ENCODE peak calls at places on chromosomes 2 and 18, in nine cellular contexts. One of them, this sample, is unnamed.
A peak's percentile ranks its signal among the peaks of the same experiment; 100 is the strongest.

GRCh38 chr18:6884944-6885343 is 155.4 kb downstream of the ARHGAP28 start:
- DNase-seq in anterior cingulate cortex: no peak
- DNase-seq in Karpas-422: no peak
- DNase-seq in activated T-cell treated with anti-CD3 and anti-CD28 coated beads, Interleukin-2, amount 50 U/mL, for 24 hours: no peak
- DNase-seq in stimulated activated CD4-positive, alpha-beta T cell treated with anti-CD3 and anti-CD28 coated beads, Interleukin-4, amount 100 ng/mL, for 1 hour: no peak
- DNase-seq in fibroblast of mammary gland: peak; percentile 24
- DNase-seq in kidney tubule cell: no peak
- DNase-seq in GM23248: peak; percentile 2
- DNase-seq in ecto neural progenitor cell: no peak
- DNase-seq in this sample: no peak

GRCh38 chr2:190979906-190980629 is 33.9 kb downstream of the STAT1 start:
- DNase-seq in anterior cingulate cortex: no peak
- DNase-seq in activated T-cell treated with anti-CD3 and anti-CD28 coated beads, Interleukin-2, amount 50 U/mL, for 24 hours: no peak
- DNase-seq in stimulated activated CD4-positive, alpha-beta T cell treated with anti-CD3 and anti-CD28 coated beads, Interleukin-4, amount 100 ng/mL, for 1 hour: no peak
- DNase-seq in Karpas-422: no peak
- DNase-seq in ecto neural progenitor cell: peak; percentile 51
- DNase-seq in kidney tubule cell: no peak
- DNase-seq in GM23248: no peak
- DNase-seq in fibroblast of mammary gland: no peak
- DNase-seq in this sample: no peak

GRCh38 chr2:23901966-23902942 is 24.7 kb downstream of the ATAD2B start:
- DNase-seq in fibroblast of mammary gland: peak; percentile 77
- DNase-seq in stimulated activated CD4-positive, alpha-beta T cell treated with anti-CD3 and anti-CD28 coated beads, Interleukin-4, amount 100 ng/mL, for 1 hour: no peak
- DNase-seq in Karpas-422: no peak
- DNase-seq in activated T-cell treated with anti-CD3 and anti-CD28 coated beads, Interleukin-2, amount 50 U/mL, for 24 hours: no peak
- DNase-seq in kidney tubule cell: peak; percentile 15
- DNase-seq in ecto neural progenitor cell: no peak
- DNase-seq in GM23248: peak; percentile 85
- DNase-seq in anterior cingulate cortex: no peak
- DNase-seq in this sample: no peak

GRCh38 chr2:99942948-99943347 is 199.4 kb downstream of the AFF3 start:
- DNase-seq in stimulated activated CD4-positive, alpha-beta T cell treated with anti-CD3 and anti-CD28 coated beads, Interleukin-4, amount 100 ng/mL, for 1 hour: no peak
- DNase-seq in activated T-cell treated with anti-CD3 and anti-CD28 coated beads, Interleukin-2, amount 50 U/mL, for 24 hours: no peak
- DNase-seq in fibroblast of mammary gland: no peak
- DNase-seq in anterior cingulate cortex: no peak
- DNase-seq in ecto neural progenitor cell: no peak
- DNase-seq in kidney tubule cell: no peak
- DNase-seq in GM23248: no peak
- DNase-seq in Karpas-422: no peak
- DNase-seq in this sample: no peak

GRCh38 chr2:85215074-85216050 is 82.2 kb downstream of the TCF7L1 start:
- DNase-seq in Karpas-422: peak; percentile 55
- DNase-seq in activated T-cell treated with anti-CD3 and anti-CD28 coated beads, Interleukin-2, amount 50 U/mL, for 24 hours: no peak
- DNase-seq in ecto neural progenitor cell: no peak
- DNase-seq in GM23248: peak; percentile 88
- DNase-seq in stimulated activated CD4-positive, alpha-beta T cell treated with anti-CD3 and anti-CD28 coated beads, Interleukin-4, amount 100 ng/mL, for 1 hour: no peak
- DNase-seq in fibroblast of mammary gland: peak; percentile 86
- DNase-seq in kidney tubule cell: no peak
- DNase-seq in anterior cingulate cortex: peak; percentile 67
- DNase-seq in this sample: no peak

GRCh38 chr18:21336846-21337245 is 94.8 kb downstream of the GREB1L start:
- DNase-seq in GM23248: no peak
- DNase-seq in anterior cingulate cortex: no peak
- DNase-seq in stimulated activated CD4-positive, alpha-beta T cell treated with anti-CD3 and anti-CD28 coated beads, Interleukin-4, amount 100 ng/mL, for 1 hour: no peak
- DNase-seq in kidney tubule cell: no peak
- DNase-seq in ecto neural progenitor cell: no peak
- DNase-seq in Karpas-422: no peak
- DNase-seq in fibroblast of mammary gland: no peak
- DNase-seq in activated T-cell treated with anti-CD3 and anti-CD28 coated beads, Interleukin-2, amount 50 U/mL, for 24 hours: no peak
- DNase-seq in this sample: no peak

GRCh38 chr18:62089174-62089573 is 97.7 kb downstream of the PIGN start:
- DNase-seq in kidney tubule cell: no peak
- DNase-seq in ecto neural progenitor cell: no peak
- DNase-seq in Karpas-422: no peak
- DNase-seq in stimulated activated CD4-positive, alpha-beta T cell treated with anti-CD3 and anti-CD28 coated beads, Interleukin-4, amount 100 ng/mL, for 1 hour: no peak
- DNase-seq in GM23248: no peak
- DNase-seq in fibroblast of mammary gland: no peak
- DNase-seq in anterior cingulate cortex: no peak
- DNase-seq in activated T-cell treated with anti-CD3 and anti-CD28 coated beads, Interleukin-2, amount 50 U/mL, for 24 hours: no peak
- DNase-seq in this sample: no peak

GRCh38 chr2:36146765-36147164 is 208.8 kb upstream of the CRIM1 start:
- DNase-seq in anterior cingulate cortex: no peak
- DNase-seq in ecto neural progenitor cell: no peak
- DNase-seq in kidney tubule cell: no peak
- DNase-seq in activated T-cell treated with anti-CD3 and anti-CD28 coated beads, Interleukin-2, amount 50 U/mL, for 24 hours: no peak
- DNase-seq in stimulated activated CD4-positive, alpha-beta T cell treated with anti-CD3 and anti-CD28 coated beads, Interleukin-4, amount 100 ng/mL, for 1 hour: no peak
- DNase-seq in fibroblast of mammary gland: no peak
- DNase-seq in Karpas-422: no peak
- DNase-seq in GM23248: no peak
- DNase-seq in this sample: no peak

GRCh38 chr2:237864940-237865622 is 5.7 kb downstream of the RAMP1 start:
- DNase-seq in ecto neural progenitor cell: peak; percentile 43
- DNase-seq in kidney tubule cell: peak; percentile 85
- DNase-seq in GM23248: peak; percentile 37
- DNase-seq in stimulated activated CD4-positive, alpha-beta T cell treated with anti-CD3 and anti-CD28 coated beads, Interleukin-4, amount 100 ng/mL, for 1 hour: no peak
- DNase-seq in fibroblast of mammary gland: no peak
- DNase-seq in Karpas-422: no peak
- DNase-seq in activated T-cell treated with anti-CD3 and anti-CD28 coated beads, Interleukin-2, amount 50 U/mL, for 24 hours: peak; percentile 19
- DNase-seq in anterior cingulate cortex: no peak
- DNase-seq in this sample: no peak

This sample was measured in stimulated activated naive CD8-positive, alpha-beta T cell treated with anti-CD3 and anti-CD28 coated beads, Interleukin-15, Interleukin-2, amounts not matched to agents 100 U/mL and 50 U/mL, for 24 hours.